ENCODE peak calls at places on chromosomes 11 and 22, in nine cellular contexts. J is T-helper 1 cell; I is neuronal stem cell; T is Caki2; R is activated CD8-positive, alpha-beta memory T cell treated with anti-CD3 and anti-CD28 coated beads, Interleukin-2, amount 50 U/mL, for 4 hours; M is T-cell; Z is GM19239; G is mucosa of descending colon; Q is cardiac fibroblast. A is an unnamed sample.
A peak's percentile ranks its signal among the peaks of the same experiment; 100 is the strongest.

GRCh38 chr11:2536440-2536989 is 91.7 kb downstream of the KCNQ1 start:
- DNase-seq in J (no peak), G (no peak), R (peak; percentile 9), T (no peak), I (no peak), M (no peak), Q (no peak), Z (no peak), A (no peak)

GRCh38 chr11:20723366-20723765 is 54.0 kb downstream of the NELL1 start:
- DNase-seq in Z (no peak), Q (no peak), J (no peak), G (no peak), T (no peak), M (no peak), I (no peak), R (no peak), A (no peak)

GRCh38 chr22:31229402-31230140 is 17.5 kb downstream of the LIMK2 start:
- DNase-seq in Z (no peak), M (no peak), T (no peak), J (no peak), I (no peak), Q (peak; percentile 65), R (no peak), G (peak; percentile 87), A (peak; percentile 47)

GRCh38 chr11:46285594-46286033 is 8.2 kb downstream of the CREB3L1 start:
- DNase-seq in M (no peak), I (no peak), Z (no peak), J (no peak), G (peak; percentile 44), R (no peak), T (no peak), Q (peak; percentile 78), A (no peak)

GRCh38 chr11:104092744-104093143 is 56.3 kb downstream of the DDI1 start:
- DNase-seq in Q (no peak), Z (no peak), J (no peak), M (no peak), I (no peak), T (no peak), R (no peak), G (no peak), A (no peak)

GRCh38 chr22:48740731-48741405 is 1086.8 kb downstream of the BRD1 start:
- DNase-seq in Q (no peak), J (no peak), I (no peak), M (no peak), T (no peak), Z (no peak), R (no peak), G (no peak), A (no peak)

GRCh38 chr11:12286606-12287005 is 90.8 kb upstream of the PARVA start:
- DNase-seq in I (no peak), R (no peak), J (no peak), Q (no peak), M (no peak), G (no peak), T (no peak), Z (no peak), A (no peak)

GRCh38 chr11:73957654-73958361 is 7.0 kb downstream of the DNAJB13 start:
- DNase-seq in M (no peak), J (no peak), T (no peak), G (no peak), R (no peak), Z (no peak), Q (no peak), I (no peak), A (no peak)

GRCh38 chr22:48336339-48337060 is 1491.2 kb downstream of the BRD1 start:
- DNase-seq in Z (no peak), Q (no peak), T (no peak), J (no peak), M (no peak), I (no peak), R (no peak), G (no peak), A (no peak)

GRCh38 chr11:70099578-70100282 is 21.6 kb downstream of the ANO1 start:
- DNase-seq in Q (no peak), T (no peak), M (no peak), R (no peak), Z (no peak), J (no peak), I (no peak), G (no peak), A (no peak)

GRCh38 chr11:34624069-34624468 is 3.2 kb downstream of the EHF start:
- DNase-seq in G (peak; percentile 82), M (peak; percentile 35), I (no peak), J (no peak), T (no peak), Z (no peak), Q (no peak), R (peak; percentile 20), A (no peak)

A was measured in H4.